ENCODE peak calls at places on chromosomes 3 and 15, in ten cellular contexts. One of them, this sample, is unnamed.

GRCh38 chr3:37853691-37854413 is 7.8 kb upstream of the CTDSPL start:
- DNase-seq in bronchial epithelial cell: peak; percentile 98
- DNase-seq in foreskin fibroblast: no peak
- DNase-seq in cardiac fibroblast: no peak
- DNase-seq in GM06990: no peak
- DNase-seq in HFFc6: no peak
- DNase-seq in omental fat pad: no peak
- DNase-seq in K562: no peak
- DNase-seq in heart left ventricle: no peak
- DNase-seq in AG09309: no peak
- DNase-seq in this sample: no peak

GRCh38 chr15:57662802-57663201 is 43.7 kb upstream of the POLR2M start:
- DNase-seq in AG09309: no peak
- DNase-seq in omental fat pad: no peak
- DNase-seq in HFFc6: no peak
- DNase-seq in foreskin fibroblast: peak; percentile 24
- DNase-seq in heart left ventricle: no peak
- DNase-seq in GM06990: no peak
- DNase-seq in bronchial epithelial cell: no peak
- DNase-seq in K562: no peak
- DNase-seq in cardiac fibroblast: no peak
- DNase-seq in this sample: no peak

GRCh38 chr15:62828364-62828763 is 214.2 kb upstream of the TPM1 start:
- DNase-seq in omental fat pad: no peak
- DNase-seq in heart left ventricle: no peak
- DNase-seq in cardiac fibroblast: no peak
- DNase-seq in K562: no peak
- DNase-seq in HFFc6: no peak
- DNase-seq in bronchial epithelial cell: no peak
- DNase-seq in AG09309: no peak
- DNase-seq in foreskin fibroblast: no peak
- DNase-seq in GM06990: no peak
- DNase-seq in this sample: no peak

GRCh38 chr15:34047893-34048775 is 9.1 kb upstream of the AVEN start:
- DNase-seq in AG09309: no peak
- DNase-seq in heart left ventricle: no peak
- DNase-seq in GM06990: no peak
- DNase-seq in HFFc6: no peak
- DNase-seq in foreskin fibroblast: no peak
- DNase-seq in omental fat pad: no peak
- DNase-seq in K562: no peak
- DNase-seq in cardiac fibroblast: peak; percentile 46
- DNase-seq in bronchial epithelial cell: no peak
- DNase-seq in this sample: no peak

GRCh38 chr3:57815034-57815433 is 58.9 kb downstream of the SLMAP start:
- DNase-seq in K562: no peak
- DNase-seq in cardiac fibroblast: no peak
- DNase-seq in bronchial epithelial cell: no peak
- DNase-seq in AG09309: no peak
- DNase-seq in HFFc6: no peak
- DNase-seq in foreskin fibroblast: no peak
- DNase-seq in omental fat pad: no peak
- DNase-seq in heart left ventricle: no peak
- DNase-seq in GM06990: no peak
- DNase-seq in this sample: no peak

GRCh38 chr15:39925112-39925830 is 5.2 kb upstream of the GPR176 start:
- DNase-seq in HFFc6: no peak
- DNase-seq in K562: no peak
- DNase-seq in omental fat pad: no peak
- DNase-seq in AG09309: no peak
- DNase-seq in GM06990: no peak
- DNase-seq in heart left ventricle: no peak
- DNase-seq in foreskin fibroblast: peak; percentile 73
- DNase-seq in bronchial epithelial cell: peak; percentile 70
- DNase-seq in cardiac fibroblast: no peak
- DNase-seq in this sample: no peak

GRCh38 chr3:10319251-10319650 is 1.7 kb downstream of the SEC13 start:
- DNase-seq in heart left ventricle: no peak
- DNase-seq in omental fat pad: peak; percentile 12
- DNase-seq in foreskin fibroblast: no peak
- DNase-seq in GM06990: no peak
- DNase-seq in AG09309: no peak
- DNase-seq in HFFc6: no peak
- DNase-seq in cardiac fibroblast: no peak
- DNase-seq in K562: no peak
- DNase-seq in bronchial epithelial cell: no peak
- DNase-seq in this sample: no peak

GRCh38 chr3:74643636-74644035 is 29.2 kb upstream of the CNTN3 start:
- DNase-seq in cardiac fibroblast: peak; percentile 61
- DNase-seq in K562: no peak
- DNase-seq in AG09309: no peak
- DNase-seq in GM06990: no peak
- DNase-seq in foreskin fibroblast: peak; percentile 81
- DNase-seq in heart left ventricle: peak; percentile 80
- DNase-seq in bronchial epithelial cell: peak; percentile 10
- DNase-seq in HFFc6: no peak
- DNase-seq in omental fat pad: no peak
- DNase-seq in this sample: no peak

GRCh38 chr15:99211926-99212325 is 37.5 kb downstream of the TTC23 start:
- DNase-seq in foreskin fibroblast: peak; percentile 23
- DNase-seq in AG09309: no peak
- DNase-seq in omental fat pad: no peak
- DNase-seq in heart left ventricle: no peak
- DNase-seq in HFFc6: peak; percentile 25
- DNase-seq in cardiac fibroblast: peak; percentile 19
- DNase-seq in GM06990: no peak
- DNase-seq in bronchial epithelial cell: no peak
- DNase-seq in K562: no peak
- DNase-seq in this sample: no peak

DNA sequence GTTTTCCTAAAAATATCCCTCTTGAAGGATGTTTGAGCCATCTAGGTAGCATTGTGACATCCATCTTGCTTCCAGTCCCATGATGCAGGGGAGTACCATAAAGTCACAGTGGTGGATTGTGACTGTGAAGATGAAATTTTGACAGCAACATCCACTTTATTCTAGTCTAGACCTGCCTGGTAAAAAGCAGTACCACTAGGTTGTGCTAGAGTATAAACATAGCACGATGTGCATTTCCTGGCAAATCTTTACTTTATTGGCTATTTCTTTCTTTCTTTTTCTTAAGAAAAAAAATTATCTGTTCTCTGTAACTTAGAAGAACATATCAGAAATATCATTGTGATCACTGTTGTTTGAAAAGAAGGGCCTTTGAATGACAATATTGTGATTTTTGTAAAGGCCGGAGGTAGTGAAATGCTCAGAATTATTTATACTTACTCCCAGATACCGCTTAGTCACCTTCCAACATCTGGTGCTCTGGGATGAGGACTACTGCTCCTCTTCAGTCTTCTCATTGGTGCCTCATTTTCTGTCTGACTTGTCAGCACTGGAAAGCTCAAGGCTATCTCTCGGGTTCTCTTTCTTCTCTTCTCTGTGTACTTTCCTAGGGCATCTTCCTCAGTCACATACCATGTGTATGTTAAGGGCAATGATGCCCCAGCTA is 35.6 kb downstream of the AGBL1 start:
- DNase-seq in foreskin fibroblast: no peak
- DNase-seq in K562: no peak
- DNase-seq in bronchial epithelial cell: peak; percentile 8
- DNase-seq in omental fat pad: no peak
- DNase-seq in HFFc6: no peak
- DNase-seq in AG09309: no peak
- DNase-seq in GM06990: no peak
- DNase-seq in cardiac fibroblast: no peak
- DNase-seq in heart left ventricle: no peak
- DNase-seq in this sample: no peak
- TF ChIP-seq CTCF in foreskin fibroblast: no peak
- TF ChIP-seq CTCF in K562: no peak
- TF ChIP-seq CTCF in bronchial epithelial cell: no peak
- TF ChIP-seq CTCF in omental fat pad: no peak
- TF ChIP-seq CTCF in HFFc6: no peak
- TF ChIP-seq CTCF in AG09309: no peak
- TF ChIP-seq CTCF in GM06990: peak; percentile 25
- TF ChIP-seq CTCF in cardiac fibroblast: no peak
- TF ChIP-seq CTCF in heart left ventricle: no peak
- TF ChIP-seq CTCF in this sample: no peak

DNA sequence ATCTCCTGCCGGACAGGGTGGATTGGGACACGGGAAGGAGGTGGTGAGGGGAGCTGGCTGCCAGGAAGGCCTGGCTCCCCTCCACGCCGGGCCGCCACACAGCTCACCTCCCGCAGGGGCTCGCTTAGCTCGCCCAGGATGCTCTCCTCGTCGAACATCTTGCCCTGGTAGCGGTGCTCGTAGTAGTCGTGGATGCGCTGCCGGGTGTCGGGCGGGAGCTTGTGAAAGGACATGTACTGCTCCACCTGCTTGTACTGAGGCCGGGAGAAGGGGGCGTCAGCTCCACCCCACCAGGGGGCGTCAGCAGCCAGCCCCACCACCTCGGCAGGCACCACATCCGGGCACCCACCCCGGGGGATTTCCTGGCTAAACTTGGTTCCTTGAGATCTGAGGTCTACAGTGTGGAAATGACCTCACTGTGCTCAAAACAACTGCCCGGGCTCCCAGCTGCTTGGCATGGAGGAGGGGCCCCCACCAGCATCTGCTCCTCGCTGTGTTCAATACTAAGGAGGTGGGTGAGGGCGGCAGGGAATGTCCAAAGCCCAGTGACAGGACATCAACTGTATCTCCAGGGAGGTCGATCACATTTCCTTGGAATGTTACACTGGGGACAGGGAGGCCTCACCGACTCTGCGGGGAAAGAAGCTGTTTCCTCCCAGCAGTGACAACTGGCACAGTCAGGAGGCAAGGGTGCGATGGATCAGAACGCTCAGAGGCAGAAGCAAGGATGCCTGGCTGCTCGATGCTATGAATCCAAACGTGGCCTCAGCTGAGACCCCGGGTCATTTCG is 43.4 kb downstream of the HCN4 start:
- DNase-seq in bronchial epithelial cell: no peak
- DNase-seq in AG09309: no peak
- DNase-seq in GM06990: peak; percentile 63
- DNase-seq in heart left ventricle: no peak
- DNase-seq in omental fat pad: no peak
- DNase-seq in HFFc6: no peak
- DNase-seq in foreskin fibroblast: no peak
- DNase-seq in cardiac fibroblast: no peak
- DNase-seq in K562: peak; percentile 57
- DNase-seq in this sample: peak; percentile 69
- TF ChIP-seq CTCF in bronchial epithelial cell: no peak
- TF ChIP-seq CTCF in AG09309: peak; percentile 17
- TF ChIP-seq CTCF in GM06990: peak; percentile 74
- TF ChIP-seq CTCF in heart left ventricle: no peak
- TF ChIP-seq CTCF in omental fat pad: no peak
- TF ChIP-seq CTCF in HFFc6: peak; percentile 34
- TF ChIP-seq CTCF in foreskin fibroblast: no peak
- TF ChIP-seq CTCF in cardiac fibroblast: peak; percentile 18
- TF ChIP-seq CTCF in K562: peak; percentile 50
- TF ChIP-seq CTCF in this sample: no peak

GRCh38 chr15:92683511-92683834 is 27.9 kb upstream of the FAM174B start:
- DNase-seq in bronchial epithelial cell: peak; percentile 11
- DNase-seq in cardiac fibroblast: peak; percentile 52
- DNase-seq in GM06990: no peak
- DNase-seq in HFFc6: no peak
- DNase-seq in omental fat pad: no peak
- DNase-seq in heart left ventricle: peak; percentile 35
- DNase-seq in K562: no peak
- DNase-seq in foreskin fibroblast: no peak
- DNase-seq in AG09309: no peak
- DNase-seq in this sample: no peak
- TF ChIP-seq CTCF in bronchial epithelial cell: peak; percentile 60
- TF ChIP-seq CTCF in cardiac fibroblast: no peak
- TF ChIP-seq CTCF in GM06990: peak; percentile 53
- TF ChIP-seq CTCF in HFFc6: peak; percentile 47
- TF ChIP-seq CTCF in omental fat pad: no peak
- TF ChIP-seq CTCF in heart left ventricle: peak; percentile 63
- TF ChIP-seq CTCF in K562: peak; percentile 72
- TF ChIP-seq CTCF in foreskin fibroblast: no peak
- TF ChIP-seq CTCF in AG09309: peak; percentile 27
- TF ChIP-seq CTCF in this sample: no peak

GRCh38 chr3:16289144-16289889 is 24.3 kb downstream of the OXNAD1 start:
- DNase-seq in omental fat pad: no peak
- DNase-seq in K562: peak; percentile 37
- DNase-seq in bronchial epithelial cell: no peak
- DNase-seq in cardiac fibroblast: no peak
- DNase-seq in GM06990: no peak
- DNase-seq in AG09309: no peak
- DNase-seq in foreskin fibroblast: peak; percentile 78
- DNase-seq in heart left ventricle: no peak
- DNase-seq in HFFc6: peak; percentile 23
- DNase-seq in this sample: no peak

GRCh38 chr3:16288664-16289063 is 23.7 kb downstream of the OXNAD1 start:
- DNase-seq in HFFc6: no peak
- DNase-seq in omental fat pad: no peak
- DNase-seq in K562: no peak
- DNase-seq in cardiac fibroblast: no peak
- DNase-seq in foreskin fibroblast: no peak
- DNase-seq in bronchial epithelial cell: no peak
- DNase-seq in GM06990: no peak
- DNase-seq in AG09309: no peak
- DNase-seq in heart left ventricle: peak; percentile 68
- DNase-seq in this sample: no peak

GRCh38 chr3:16290007-16290826 is 25.2 kb downstream of the OXNAD1 start:
- DNase-seq in AG09309: no peak
- DNase-seq in cardiac fibroblast: peak; percentile 76
- DNase-seq in foreskin fibroblast: peak; percentile 81
- DNase-seq in HFFc6: peak; percentile 50
- DNase-seq in K562: peak; percentile 55
- DNase-seq in heart left ventricle: peak; percentile 46
- DNase-seq in GM06990: no peak
- DNase-seq in omental fat pad: no peak
- DNase-seq in bronchial epithelial cell: peak; percentile 45
- DNase-seq in this sample: peak; percentile 27

GRCh38 chr3:16286672-16287604 is 21.9 kb downstream of the OXNAD1 start:
- DNase-seq in AG09309: no peak
- DNase-seq in omental fat pad: no peak
- DNase-seq in K562: peak; percentile 32
- DNase-seq in bronchial epithelial cell: no peak
- DNase-seq in HFFc6: no peak
- DNase-seq in foreskin fibroblast: no peak
- DNase-seq in cardiac fibroblast: peak; percentile 52
- DNase-seq in GM06990: no peak
- DNase-seq in heart left ventricle: no peak
- DNase-seq in this sample: no peak

DNA sequence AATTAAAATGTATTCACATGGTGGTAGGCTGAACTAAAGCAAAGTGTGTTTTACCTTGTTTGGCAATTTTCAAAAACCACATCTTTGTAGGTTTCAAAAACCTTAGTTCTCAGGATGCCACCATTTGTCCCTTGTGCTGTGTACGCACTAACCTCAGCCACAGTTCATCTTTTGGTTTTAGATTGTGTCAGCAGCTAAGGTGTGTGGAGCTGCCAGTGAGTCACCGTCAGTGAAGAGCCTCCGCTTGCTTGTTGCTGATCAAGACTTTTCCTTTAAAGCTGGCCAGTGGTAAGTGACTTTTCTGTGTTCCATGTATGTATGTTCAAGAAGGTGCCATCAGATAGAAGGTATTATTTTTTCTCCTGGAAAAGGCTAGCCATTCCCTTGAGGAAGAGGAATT is 21.1 kb downstream of the OXNAD1 start:
- DNase-seq in AG09309: no peak
- DNase-seq in heart left ventricle: no peak
- DNase-seq in K562: no peak
- DNase-seq in cardiac fibroblast: no peak
- DNase-seq in omental fat pad: no peak
- DNase-seq in bronchial epithelial cell: peak; percentile 15
- DNase-seq in HFFc6: no peak
- DNase-seq in foreskin fibroblast: no peak
- DNase-seq in GM06990: no peak
- DNase-seq in this sample: peak; percentile 39
- TF ChIP-seq CTCF in AG09309: no peak
- TF ChIP-seq CTCF in heart left ventricle: no peak
- TF ChIP-seq CTCF in K562: no peak
- TF ChIP-seq CTCF in cardiac fibroblast: no peak
- TF ChIP-seq CTCF in omental fat pad: no peak
- TF ChIP-seq CTCF in bronchial epithelial cell: no peak
- TF ChIP-seq CTCF in HFFc6: no peak
- TF ChIP-seq CTCF in foreskin fibroblast: no peak
- TF ChIP-seq CTCF in GM06990: no peak
- TF ChIP-seq CTCF in this sample: no peak